ENCODE peak calls at places on chromosomes 3 and 15, in six cellular contexts. U is stimulated activated CD4-positive, alpha-beta T cell treated with anti-CD3 and anti-CD28 coated beads, Interleukin-12 subunit alpha, Interleukin-12 subunit beta, amount 100 ng/mL, for 4 hours; Z is stimulated activated naive CD8-positive, alpha-beta T cell treated with anti-CD3 and anti-CD28 coated beads, Interleukin-15, amount 100 ng/mL, for 72 hours; C is foreskin fibroblast; E is effector memory CD4-positive, alpha-beta T cell; J is ACHN. V is an unnamed sample.

GRCh38 chr3:141360888-141361598 is 7.3 kb upstream of the ZBTB38 start:
- DNase-seq in J (peak), U (no peak), C (peak), E (no peak), Z (no peak), V (peak)

GRCh38 chr15:37289109-37289765 is 188.9 kb upstream of the MEIS2 start:
- DNase-seq in C (peak), Z (no peak), U (no peak), E (no peak), J (peak), V (no peak)

GRCh38 chr3:86785381-86785780 is 205.6 kb downstream of the VGLL3 start:
- DNase-seq in J (peak), U (no peak), E (no peak), Z (no peak), C (peak), V (peak)

GRCh38 chr3:100556656-100557310 is 52.6 kb upstream of the ADGRG7 start:
- DNase-seq in J (no peak), Z (no peak), U (no peak), C (peak), E (no peak), V (no peak)

GRCh38 chr3:185595520-185595919 is 9.4 kb downstream of the SENP2 start:
- DNase-seq in C (no peak), E (no peak), J (no peak), Z (no peak), U (no peak), V (no peak)

GRCh38 chr3:52310861-52311566 is 5.1 kb upstream of the DNAH1 start:
- DNase-seq in J (no peak), Z (peak), C (peak), E (peak), U (peak), V (peak)

GRCh38 chr15:70608156-70608555 is 155.2 kb downstream of the UACA start:
- DNase-seq in U (no peak), E (no peak), J (no peak), C (no peak), Z (no peak), V (no peak)

GRCh38 chr15:93943607-93944006 is 287.8 kb upstream of the MCTP2 start:
- DNase-seq in J (no peak), E (no peak), Z (no peak), U (no peak), C (peak), V (no peak)

GRCh38 chr3:152499796-152500385 is 231.2 kb downstream of the MBNL1 start:
- DNase-seq in E (no peak), C (no peak), U (no peak), Z (no peak), J (no peak), V (peak)

GRCh38 chr15:66278061-66278460 is 15.3 kb upstream of the DIS3L start:
- DNase-seq in Z (no peak), U (no peak), E (no peak), C (no peak), J (no peak), V (no peak)

GRCh38 chr3:171811913-171812321 is 1.6 kb upstream of the PLD1 start:
- DNase-seq in Z (no peak), E (no peak), C (peak), J (peak), U (no peak), V (no peak)

V was measured in COR-L47.